ENCODE peak calls at places on chromosome 7, in four cellular contexts. V is K562, A is HepG2, I is GM12878. X is an unnamed sample.

GRCh38 chr7:123797673-123798526 is 47.1 kb upstream of the HYAL4 start:
- DNase-seq in V (peak), A (peak), I (no peak), X (no peak)

GRCh38 chr7:151871904-151872303 is 5.0 kb downstream of the PRKAG2 start:
- DNase-seq in V (no peak), A (no peak), I (no peak), X (no peak)

GRCh38 chr7:110548372-110548771 is 542.6 kb upstream of the LRRN3 start:
- DNase-seq in V (no peak), A (no peak), I (no peak), X (no peak)

GRCh38 chr7:114820993-114821945 is 100.6 kb upstream of the MDFIC start:
- DNase-seq in V (no peak), A (no peak), I (no peak), X (no peak)

GRCh38 chr7:81926154-81926553 is 156.3 kb upstream of the HGF start:
- DNase-seq in V (no peak), A (no peak), I (no peak), X (no peak)

GRCh38 chr7:30471205-30471604 is 7.4 kb downstream of the NOD1 start:
- DNase-seq in V (no peak), A (no peak), I (no peak), X (no peak)

GRCh38 chr7:133777701-133778100 is 349.4 kb upstream of the LRGUK start:
- DNase-seq in V (no peak), A (no peak), I (no peak), X (no peak)

GRCh38 chr7:143936087-143937009 is 1.3 kb downstream of the OR2F2 start:
- DNase-seq in V (no peak), A (no peak), I (no peak), X (no peak)

GRCh38 chr7:129550673-129551360 is 48.5 kb downstream of the SMKR1 start:
- DNase-seq in V (no peak), A (no peak), I (no peak), X (no peak)

GRCh38 chr7:5414876-5415275 is 8.8 kb downstream of the TNRC18 start:
- DNase-seq in V (no peak), A (no peak), I (no peak), X (no peak)

GRCh38 chr7:30906014-30906413 is 5.6 kb upstream of the AQP1 start:
- DNase-seq in V (no peak), A (no peak), I (no peak), X (no peak)

GRCh38 chr7:33392143-33392542 is 262.8 kb downstream of the BBS9 start:
- DNase-seq in V (no peak), A (no peak), I (no peak), X (no peak)

GRCh38 chr7:74087791-74088453 is 4.3 kb downstream of the LIMK1 start:
- DNase-seq in V (no peak), A (no peak), I (no peak), X (no peak)

GRCh38 chr7:102149416-102149815 is 137.3 kb upstream of the SH2B2 start:
- DNase-seq in V (no peak), A (no peak), I (no peak), X (no peak)

GRCh38 chr7:74401137-74401859 is 52.4 kb upstream of the GTF2IRD1 start:
- DNase-seq in V (peak), A (peak), I (no peak), X (peak)

GRCh38 chr7:41996381-41997035 is 240.5 kb downstream of the GLI3 start:
- DNase-seq in V (no peak), A (no peak), I (no peak), X (no peak)

GRCh38 chr7:11346312-11346711 is 372.6 kb downstream of the PHF14 start:
- DNase-seq in V (no peak), A (no peak), I (no peak), X (no peak)

GRCh38 chr7:141558544-141559183 is 7.5 kb downstream of the AGK start:
- DNase-seq in V (no peak), A (no peak), I (peak), X (no peak)

GRCh38 chr7:101932053-101932452 is 114.6 kb downstream of the CUX1 start:
- DNase-seq in V (no peak), A (no peak), I (no peak), X (no peak)

GRCh38 chr7:4667776-4668509 is 14.2 kb upstream of the FOXK1 start:
- DNase-seq in V (no peak), A (no peak), I (no peak), X (no peak)

GRCh38 chr7:26368542-26368941 is 76.9 kb downstream of the SNX10 start:
- DNase-seq in V (no peak), A (no peak), I (no peak), X (no peak)

GRCh38 chr7:26365897-26366267 is 74.2 kb downstream of the SNX10 start:
- DNase-seq in V (no peak), A (no peak), I (no peak), X (no peak)

GRCh38 chr7:26367219-26367711 is 75.6 kb downstream of the SNX10 start:
- DNase-seq in V (no peak), A (no peak), I (no peak), X (no peak)

GRCh38 chr7:26363465-26363864 is 71.8 kb downstream of the SNX10 start:
- DNase-seq in V (no peak), A (no peak), I (no peak), X (no peak)

GRCh38 chr7:26365077-26365896 is 73.6 kb downstream of the SNX10 start:
- DNase-seq in V (peak), A (peak), I (peak), X (no peak)
- TF ChIP-seq BRCA1 in V (no peak), A (no peak), I (no peak), X (no peak)

GRCh38 chr7:139614886-139615285 is 91.4 kb downstream of the CLEC2L start:
- DNase-seq in V (no peak), A (no peak), I (no peak), X (no peak)

GRCh38 chr7:139617074-139617473 is 93.6 kb downstream of the CLEC2L start:
- DNase-seq in V (no peak), A (no peak), I (no peak), X (no peak)

GRCh38 chr7:139620676-139621344 is 97.3 kb downstream of the CLEC2L start:
- DNase-seq in V (peak), A (peak), I (no peak), X (peak)

GRCh38 chr7:139619367-139619657 is 95.8 kb downstream of the CLEC2L start:
- DNase-seq in V (no peak), A (no peak), I (no peak), X (no peak)

DNA sequence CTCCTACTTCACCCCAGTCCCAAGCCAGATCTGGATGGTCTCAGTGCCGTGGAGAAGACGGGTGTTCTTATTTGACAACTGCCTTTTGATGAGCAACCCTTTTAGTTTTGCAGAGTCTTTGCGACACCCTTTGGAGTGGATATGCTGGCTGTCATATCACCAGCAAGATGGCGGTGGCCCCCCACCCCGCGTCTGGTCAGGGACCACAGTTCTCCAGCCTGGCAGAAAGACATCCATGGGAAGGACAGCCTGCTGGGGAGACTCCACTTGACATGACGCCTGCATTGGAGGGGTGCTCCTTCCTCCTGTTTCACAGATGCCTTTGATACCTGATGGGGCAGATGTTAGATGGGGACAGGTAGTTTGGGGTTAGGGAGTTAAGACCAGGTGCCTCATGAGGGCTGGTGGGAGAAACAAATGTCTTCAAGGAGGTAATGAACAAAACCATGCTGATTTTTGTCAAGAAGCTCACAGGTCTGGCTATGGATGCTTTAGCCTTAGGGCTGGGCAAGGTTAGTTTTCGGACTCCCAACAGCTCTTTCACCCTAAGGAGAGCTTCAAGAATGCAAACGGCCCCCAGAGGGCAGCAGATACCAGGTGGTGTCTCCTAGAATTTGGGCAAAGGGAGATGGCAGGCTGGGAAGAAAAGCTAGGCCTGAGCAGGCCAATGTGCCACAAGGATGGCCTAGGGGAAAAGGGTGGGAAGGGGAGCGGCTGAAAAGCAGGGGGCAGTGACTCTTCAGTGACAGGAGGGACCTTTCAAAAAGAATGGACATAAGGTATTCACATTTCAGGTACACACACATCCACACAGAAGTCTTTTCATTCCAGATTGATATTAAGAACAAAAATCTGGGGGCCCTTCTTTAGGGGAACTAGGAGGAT is 95.2 kb downstream of the CLEC2L start:
- DNase-seq in V (peak), A (peak), I (no peak), X (peak)
- TF ChIP-seq RFX5 in V (no peak), A (no peak), I (no peak), X (no peak)

GRCh38 chr7:127768241-127768640 is 116.2 kb downstream of the SND1 start:
- DNase-seq in V (no peak), A (no peak), I (no peak), X (no peak)
- TF ChIP-seq BRCA1 in V (no peak), A (no peak), I (no peak), X (no peak)

DNA sequence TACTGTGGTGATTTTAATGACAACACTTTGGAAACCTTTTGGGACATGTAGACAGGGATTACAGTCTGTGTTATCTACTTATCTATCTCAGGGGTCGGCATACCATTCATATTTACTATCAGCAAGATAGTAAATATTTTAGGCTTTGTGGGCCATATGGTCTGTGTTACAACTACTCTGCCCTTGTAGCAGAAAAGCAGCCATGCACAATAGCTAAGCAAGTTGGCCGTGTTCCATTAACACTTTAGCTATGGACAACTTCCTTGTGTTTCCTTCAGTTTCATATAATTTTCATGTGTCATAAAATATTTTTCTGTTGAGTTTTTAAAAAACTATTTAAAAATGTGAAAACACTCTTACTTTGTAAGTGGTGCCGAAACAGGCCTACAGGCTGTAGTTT is 97.9 kb upstream of the PRPS1L1 start:
- DNase-seq in V (no peak), A (no peak), I (no peak), X (no peak)
- TF ChIP-seq RFX5 in V (no peak), A (no peak), I (no peak), X (no peak)

GRCh38 chr7:90611115-90611514 is 15.0 kb downstream of the CDK14 start:
- DNase-seq in V (no peak), A (no peak), I (no peak), X (no peak)
- TF ChIP-seq BRCA1 in V (no peak), A (no peak), I (no peak), X (no peak)

X was measured in H1.